ENCODE peak calls at places on chromosomes 11 and 22, in seven cellular contexts. X is foreskin fibroblast; K is fibroblast of the aortic adventitia; Q is hepatocyte; J is AG04450; C is CD8-positive, alpha-beta T cell; H is GM12865. Y is an unnamed sample.

GRCh38 chr11:78023426-78023825 is 350 bp upstream of the KCTD14 start:
- DNase-seq in C (no peak), Q (no peak), J (no peak), X (no peak), K (no peak), H (no peak), Y (no peak)

GRCh38 chr11:2576536-2576935 is 123.3 kb downstream of the KCNQ1OT1 start:
- DNase-seq in K (no peak), X (no peak), H (no peak), C (no peak), J (no peak), Q (no peak), Y (no peak)

GRCh38 chr11:15618583-15619032 is 503.9 kb downstream of the INSC start:
- DNase-seq in Q (peak; percentile 28), H (no peak), K (no peak), J (no peak), C (no peak), X (no peak), Y (no peak)

GRCh38 chr11:128496684-128497056 is 90.7 kb downstream of the ETS1 start:
- DNase-seq in K (peak; percentile 40), C (no peak), J (no peak), Q (no peak), X (no peak), H (no peak), Y (no peak)

GRCh38 chr22:43566021-43566420 is 154.2 kb downstream of the MPPED1 start:
- DNase-seq in K (no peak), H (no peak), X (no peak), Q (no peak), C (no peak), J (no peak), Y (no peak)

GRCh38 chr22:45552580-45553332 is 50.1 kb downstream of the FBLN1 start:
- DNase-seq in X (peak; percentile 99), H (no peak), C (no peak), J (peak; percentile 90), Q (peak; percentile 66), K (peak; percentile 88), Y (no peak)

GRCh38 chr11:37026741-37027140 is 428.7 kb upstream of the RAG2 start:
- DNase-seq in K (no peak), J (no peak), C (no peak), X (no peak), H (no peak), Q (no peak), Y (no peak)

GRCh38 chr22:24051568-24051967 is 40.5 kb downstream of the CABIN1 start:
- DNase-seq in H (no peak), Q (no peak), K (peak; percentile 80), C (no peak), X (no peak), J (no peak), Y (no peak)

GRCh38 chr11:41989800-41990380 is 530.4 kb upstream of the LRRC4C start:
- DNase-seq in H (no peak), K (no peak), J (no peak), C (no peak), Q (no peak), X (no peak), Y (no peak)

GRCh38 chr11:70420008-70420464 is 21.7 kb downstream of the CTTN start:
- DNase-seq in K (peak; percentile 32), J (no peak), X (no peak), Q (no peak), H (no peak), C (no peak), Y (no peak)

GRCh38 chr11:33598426-33599069 is 102.1 kb downstream of the C11orf91 start:
- DNase-seq in Q (no peak), K (no peak), C (no peak), X (no peak), J (no peak), H (peak; percentile 21), Y (no peak)

GRCh38 chr11:117829369-117829725 is 4.8 kb upstream of the FXYD2 start:
- DNase-seq in Q (no peak), X (no peak), K (no peak), C (no peak), J (no peak), H (no peak), Y (peak; percentile 36)

GRCh38 chr11:28756977-28757376 is 648.8 kb downstream of the METTL15 start:
- DNase-seq in H (no peak), X (peak; percentile 54), J (peak; percentile 56), Q (no peak), C (no peak), K (peak; percentile 92), Y (no peak)

GRCh38 chr11:102429691-102430090 is 22.9 kb downstream of the TMEM123 start:
- DNase-seq in J (no peak), K (no peak), Q (no peak), X (no peak), H (peak; percentile 15), C (no peak), Y (no peak)

GRCh38 chr11:73493838-73494598 is 103.9 kb downstream of the FAM168A start:
- DNase-seq in K (peak; percentile 90), H (no peak), X (peak; percentile 85), Q (peak; percentile 7), C (no peak), J (peak; percentile 27), Y (no peak)

GRCh38 chr22:34236527-34236926 is 316.3 kb upstream of the LARGE1 start:
- DNase-seq in C (no peak), X (no peak), J (no peak), H (no peak), K (no peak), Q (no peak), Y (no peak)

DNA sequence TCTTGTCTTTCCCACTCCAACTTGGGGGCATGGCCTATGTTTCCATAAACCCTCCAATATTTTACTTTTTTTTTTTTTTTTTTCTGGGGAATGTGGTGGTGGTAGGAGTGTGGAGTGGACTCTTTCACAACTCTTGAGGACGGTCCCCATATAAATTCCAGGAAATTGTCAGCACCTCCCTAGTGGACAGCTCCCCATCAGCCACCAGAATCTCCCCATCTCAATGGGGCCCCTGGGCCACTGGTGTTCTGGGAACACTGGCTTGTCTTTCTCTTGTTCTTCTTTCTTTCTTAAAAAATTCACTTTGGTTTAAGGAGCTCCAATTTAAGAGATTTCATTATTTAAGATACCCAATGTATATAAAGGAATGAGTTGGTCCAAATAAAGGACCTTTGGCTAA is 74.1 kb downstream of the ADM start:
- DNase-seq in Q (peak; percentile 54), H (no peak), K (no peak), X (no peak), C (no peak), J (no peak), Y (no peak)
- TF ChIP-seq CTCF in Q (no peak), H (no peak), K (no peak), X (no peak), C (no peak), J (no peak), Y (no peak)

DNA sequence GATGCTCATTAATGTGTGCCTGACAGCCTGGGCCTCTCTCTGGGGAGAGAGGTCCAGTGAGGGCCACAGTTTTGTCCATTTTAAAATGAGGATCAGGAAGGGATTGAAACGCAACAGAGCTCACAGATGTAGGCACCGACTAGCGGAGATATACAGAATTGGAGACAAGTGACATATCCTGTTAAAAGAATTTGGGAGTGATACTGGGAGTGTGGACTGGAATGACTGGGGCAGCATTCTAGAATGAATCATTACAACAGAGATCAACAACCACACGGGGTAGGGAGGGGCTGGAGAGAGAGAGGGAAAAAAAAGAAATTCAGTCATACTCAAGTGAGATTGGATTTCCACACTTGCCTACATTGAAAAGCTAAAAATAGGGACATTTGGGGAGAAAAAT is 2.5 kb upstream of the NCAM1 start:
- DNase-seq in X (peak; percentile 19), J (no peak), H (no peak), Q (no peak), C (no peak), K (peak; percentile 19), Y (no peak)
- TF ChIP-seq CTCF in X (peak; percentile 16), J (no peak), H (no peak), Q (peak; percentile 15), C (no peak), K (no peak), Y (peak; percentile 27)

GRCh38 chr22:49354516-49355205 is 473.0 kb downstream of the BRD1 start:
- DNase-seq in H (no peak), C (no peak), K (no peak), Q (no peak), J (no peak), X (no peak), Y (no peak)
- TF ChIP-seq CTCF in H (no peak), C (no peak), K (no peak), Q (no peak), J (no peak), X (no peak), Y (no peak)

GRCh38 chr11:64553554-64554201 is 37.3 kb upstream of the SLC22A12 start:
- DNase-seq in X (peak; percentile 18), J (no peak), Q (peak; percentile 72), H (peak; percentile 43), C (peak; percentile 39), K (peak; percentile 78), Y (peak; percentile 81)
- TF ChIP-seq CTCF in X (peak; percentile 98), J (peak; percentile 96), Q (peak; percentile 98), H (peak; percentile 95), C (peak; percentile 92), K (peak; percentile 98), Y (peak; percentile 99)

GRCh38 chr11:57662893-57663292 is 5.0 kb upstream of the ZDHHC5 start:
- DNase-seq in C (no peak), H (no peak), J (no peak), Q (peak; percentile 18), K (no peak), X (no peak), Y (no peak)
- TF ChIP-seq CTCF in C (no peak), H (peak; percentile 19), J (peak; percentile 9), Q (peak; percentile 15), K (no peak), X (no peak), Y (no peak)

DNA sequence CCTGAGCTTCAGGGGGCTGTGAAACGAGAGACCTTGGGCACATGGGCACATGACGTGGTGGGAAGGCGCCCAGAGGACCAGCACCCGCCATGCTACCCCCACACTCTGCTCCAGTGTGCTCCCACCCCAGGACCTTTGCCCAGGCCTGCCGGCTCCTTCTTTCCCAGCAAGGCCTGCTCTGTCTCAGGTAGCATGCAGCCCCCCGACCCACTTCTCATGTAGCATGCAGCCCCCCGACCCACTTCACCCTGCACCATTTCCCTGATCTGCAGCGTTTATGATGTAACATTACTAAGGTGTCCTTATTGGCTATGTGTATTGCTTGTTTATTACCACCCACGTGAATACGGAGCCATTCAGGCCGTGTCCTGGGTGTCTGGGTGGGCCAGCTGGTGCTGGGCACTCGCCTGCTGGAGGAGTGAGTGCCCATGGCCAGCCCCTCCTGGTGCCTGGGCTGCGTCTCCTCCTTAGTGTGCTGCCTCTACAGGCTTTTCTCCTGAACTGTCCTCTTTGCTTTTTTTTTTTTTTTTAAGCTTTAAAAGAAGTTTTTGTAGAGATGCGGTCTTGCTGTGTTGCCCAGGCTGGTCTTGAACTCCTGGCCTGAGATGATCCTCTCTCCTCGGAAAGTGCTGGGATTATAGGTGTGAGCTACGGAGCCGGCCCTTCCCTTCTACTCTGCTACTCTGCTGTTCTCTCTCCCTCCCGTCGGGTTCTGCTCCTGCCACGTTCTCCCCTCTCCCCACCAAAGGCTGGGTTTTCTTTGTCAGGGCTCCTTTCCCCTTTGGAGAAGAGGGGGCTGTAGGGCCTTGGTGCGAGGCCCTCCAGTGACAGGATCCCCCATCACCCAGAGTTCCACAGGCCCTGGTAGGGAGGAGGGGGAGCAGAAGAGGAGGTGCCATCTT is 29.4 kb downstream of the LRP5 start:
- DNase-seq in Q (no peak), J (no peak), C (no peak), X (no peak), H (no peak), K (no peak), Y (no peak)
- TF ChIP-seq CTCF in Q (no peak), J (peak; percentile 17), C (no peak), X (no peak), H (no peak), K (no peak), Y (no peak)

Y was measured in mesothelial cell of epicardium.